ENCODE peak calls at places on chromosome 13, in ten cellular contexts. S, U, P, D, H, R, G, E, W and F are unnamed samples.

GRCh38 chr13:74710006-74710405 is 575.8 kb upstream of the KLF12 start:
- DNase-seq in S (no peak), D (no peak), H (no peak), R (peak; percentile 4), E (no peak), U (no peak), W (no peak), G (no peak), P (no peak), F (no peak)

GRCh38 chr13:21078501-21078900 is 17.1 kb upstream of the LATS2 start:
- DNase-seq in R (peak; percentile 42), H (no peak), S (no peak), E (no peak), P (no peak), W (no peak), G (no peak), D (no peak), U (no peak), F (no peak)

GRCh38 chr13:37070956-37071355 is 11.5 kb upstream of the SUPT20H start:
- DNase-seq in G (no peak), S (no peak), E (no peak), R (peak; percentile 26), H (no peak), D (no peak), W (no peak), P (no peak), U (no peak), F (peak; percentile 61)

GRCh38 chr13:34065915-34066314 is 248.0 kb downstream of the RFC3 start:
- DNase-seq in G (no peak), D (no peak), R (no peak), W (no peak), E (no peak), U (no peak), P (no peak), S (no peak), H (no peak), F (no peak)

GRCh38 chr13:112001571-112001970 is 65.4 kb upstream of the SOX1 start:
- DNase-seq in S (no peak), P (no peak), H (no peak), W (no peak), U (no peak), R (no peak), D (no peak), G (no peak), E (no peak), F (no peak)

GRCh38 chr13:30618186-30618937 is 642 bp downstream of the USPL1 start:
- DNase-seq in U (no peak), R (no peak), E (no peak), S (no peak), W (peak; percentile 17), H (no peak), P (peak; percentile 33), D (no peak), G (no peak), F (peak; percentile 38)

GRCh38 chr13:99352351-99353271 is 45.4 kb upstream of the GPR183 start:
- DNase-seq in P (no peak), S (no peak), D (no peak), W (no peak), G (no peak), H (no peak), E (no peak), R (no peak), U (peak; percentile 36), F (no peak)

GRCh38 chr13:80299046-80299445 is 41.9 kb downstream of the SPRY2 start:
- DNase-seq in U (no peak), R (no peak), G (no peak), W (no peak), H (no peak), D (no peak), S (no peak), E (no peak), P (no peak), F (no peak)

GRCh38 chr13:98217597-98217996 is 40.5 kb upstream of the RNF113B start:
- DNase-seq in D (no peak), H (no peak), S (no peak), G (no peak), R (no peak), E (no peak), U (no peak), W (no peak), P (no peak), F (peak; percentile 39)

GRCh38 chr13:74226791-74227475 is 92.7 kb upstream of the KLF12 start:
- DNase-seq in H (no peak), W (no peak), D (no peak), S (no peak), P (no peak), E (no peak), R (peak; percentile 75), G (no peak), U (no peak), F (no peak)

GRCh38 chr13:93226623-93227279 is at the start of gene GPC6:
- DNase-seq in G (no peak), D (no peak), R (peak; percentile 95), E (no peak), P (no peak), S (peak; percentile 66), H (no peak), W (peak; percentile 10), U (no peak), F (peak; percentile 4)

GRCh38 chr13:53159439-53159838 is 130.8 kb downstream of the OLFM4 start:
- DNase-seq in E (no peak), P (no peak), R (no peak), U (no peak), G (no peak), W (no peak), D (no peak), S (no peak), H (no peak), F (peak; percentile 49)

GRCh38 chr13:76597868-76598267 is 288.3 kb downstream of the KCTD12 start:
- DNase-seq in W (no peak), U (no peak), G (no peak), E (no peak), H (no peak), S (no peak), D (no peak), P (no peak), R (no peak), F (no peak)
- TF ChIP-seq POLR2A in W (no peak), U (no peak), G (no peak), E (no peak), H (no peak), S (no peak), D (no peak), P (no peak), R (no peak), F (no peak)

DNA sequence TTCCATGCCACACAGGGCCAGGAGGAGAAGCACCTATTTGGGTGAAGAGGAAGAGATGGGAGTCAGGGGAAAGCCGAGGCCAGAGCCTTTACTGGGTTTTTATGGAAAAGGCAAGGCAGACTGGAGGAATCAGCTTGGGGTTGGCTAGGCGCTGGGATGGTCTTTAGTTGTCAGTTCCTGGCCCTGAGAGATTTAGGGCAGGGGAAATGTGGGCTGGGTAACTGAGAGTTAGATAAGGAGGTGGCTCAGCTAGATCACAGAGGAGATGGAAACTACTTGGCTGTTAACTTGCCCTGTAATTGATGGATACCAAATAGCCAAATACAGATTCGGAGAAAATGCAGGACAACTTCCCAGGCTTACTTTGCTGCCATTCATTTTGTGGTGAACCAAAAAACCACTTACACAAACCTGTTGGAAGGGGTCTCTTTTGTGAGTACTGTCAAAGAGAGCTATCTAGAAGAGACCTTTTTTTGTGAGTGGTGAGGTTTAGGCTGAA is 54.0 kb downstream of the LRCH1 start:
- DNase-seq in S (no peak), W (no peak), R (no peak), H (no peak), D (no peak), U (no peak), E (no peak), G (no peak), P (no peak), F (no peak)
- H3K27ac ChIP-seq in S (no peak overlapping the region), W (no peak overlapping the region), R (no peak overlapping the region), H (peak overlapping the region; percentile 68), D (peak overlapping the region; percentile 59), U (no peak overlapping the region), E (peak overlapping the region; percentile 31), G (no peak overlapping the region), P (peak overlapping the region; percentile 27), F (no peak overlapping the region)

DNA sequence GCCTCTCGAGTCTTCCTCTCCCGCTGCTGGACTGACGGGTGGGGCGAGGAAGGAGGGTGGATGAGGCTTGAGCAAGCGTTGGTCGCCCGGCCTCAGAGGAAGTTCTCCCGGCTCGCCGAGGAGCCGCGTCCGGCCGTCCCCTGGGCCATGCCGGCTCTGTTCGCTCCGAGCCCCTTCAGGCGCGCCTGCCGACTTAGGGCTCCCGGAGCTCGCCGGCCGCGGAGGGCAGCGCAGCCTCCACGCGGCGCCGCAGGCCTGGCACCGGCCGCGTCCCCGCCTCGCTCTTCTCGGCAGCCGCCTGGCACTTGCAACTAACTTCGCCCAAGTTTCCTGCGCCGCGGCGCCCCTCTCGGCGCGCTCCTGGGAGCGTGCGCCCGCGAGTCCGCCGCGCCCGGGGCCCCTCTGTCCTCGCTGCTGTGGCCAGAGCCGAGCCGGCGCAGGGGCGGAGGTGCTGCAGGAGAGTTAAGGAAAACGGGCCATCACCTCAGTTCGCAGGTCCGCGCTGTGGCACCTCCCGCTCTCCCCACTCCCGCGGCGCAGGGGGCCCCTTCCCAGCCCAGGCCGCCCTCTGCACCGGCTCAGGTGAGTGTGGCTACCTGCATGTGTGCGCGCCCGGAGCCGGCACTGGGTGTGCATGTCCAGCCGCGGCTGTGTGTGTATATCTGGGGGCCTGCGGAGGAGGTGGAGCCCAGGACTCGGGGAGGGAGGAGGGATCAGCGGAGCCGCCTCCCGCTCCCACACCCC is 639 bp upstream of the SOX21 start:
- DNase-seq in R (peak; percentile 46), U (peak; percentile 76), G (no peak), S (no peak), H (no peak), E (no peak), P (no peak), D (no peak), W (peak; percentile 12), F (peak; percentile 17)
- TF ChIP-seq POLR2A in R (no peak), U (no peak), G (no peak), S (no peak), H (no peak), E (no peak), P (no peak), D (no peak), W (no peak), F (no peak)

GRCh38 chr13:42699922-42700321 is 81.5 kb upstream of the FAM216B start:
- DNase-seq in W (no peak), P (no peak), H (no peak), U (no peak), S (no peak), E (no peak), D (no peak), R (no peak), G (no peak), F (no peak)

GRCh38 chr13:42703740-42704139 is 77.6 kb upstream of the FAM216B start:
- DNase-seq in R (no peak), D (no peak), U (no peak), H (no peak), E (no peak), G (no peak), S (no peak), P (no peak), W (no peak), F (no peak)

GRCh38 chr13:42707003-42707402 is 74.4 kb upstream of the FAM216B start:
- DNase-seq in U (no peak), G (no peak), H (no peak), R (peak; percentile 18), W (no peak), E (no peak), P (no peak), D (no peak), S (no peak), F (no peak)

GRCh38 chr13:42706286-42706685 is 75.1 kb upstream of the FAM216B start:
- DNase-seq in W (no peak), E (no peak), P (no peak), G (no peak), H (no peak), D (no peak), R (no peak), U (no peak), S (no peak), F (no peak)

GRCh38 chr13:42702726-42703125 is 78.7 kb upstream of the FAM216B start:
- DNase-seq in U (no peak), D (no peak), R (no peak), E (no peak), P (no peak), W (peak; percentile 15), G (no peak), S (no peak), H (peak; percentile 50), F (peak; percentile 24)
- H3K27ac ChIP-seq in U (no peak overlapping the region), D (no peak overlapping the region), R (no peak overlapping the region), E (no peak overlapping the region), P (no peak overlapping the region), W (no peak overlapping the region), G (no peak overlapping the region), S (no peak overlapping the region), H (no peak overlapping the region), F (no peak overlapping the region)